ENCODE peak calls at places on chromosomes 7 and 10, in ten cellular contexts. I is AG04450, G is adrenal gland, F is ovary, A is HCT116, L is psoas muscle, R is pancreas, M is testis, Q is A549, J is upper lobe of right lung. Y is an unnamed sample.

GRCh38 chr10:71980181-71981023 is 16.2 kb downstream of the CHST3 start:
- DNase-seq in I (no peak), G (peak; percentile 75), F (peak; percentile 19), A (no peak), L (no peak), R (no peak), M (no peak), Q (no peak), J (no peak), Y (no peak)

GRCh38 chr10:28332699-28333098 is 29.8 kb upstream of the MPP7 start:
- DNase-seq in I (no peak), G (no peak), F (no peak), A (no peak), L (no peak), R (no peak), M (no peak), Q (no peak), J (no peak), Y (no peak)

GRCh38 chr10:70378122-70378521 is 4.3 kb downstream of the LRRC20 start:
- DNase-seq in I (peak; percentile 90), G (no peak), F (no peak), A (peak; percentile 88), L (peak; percentile 46), R (no peak), M (no peak), Q (peak; percentile 81), J (no peak), Y (peak; percentile 90)

GRCh38 chr10:87054373-87055295 is 34.5 kb downstream of the FAM25A start:
- DNase-seq in I (peak; percentile 39), G (no peak), F (no peak), A (no peak), L (no peak), R (no peak), M (no peak), Q (no peak), J (no peak), Y (no peak)

GRCh38 chr10:131652416-131652815 is 248.4 kb upstream of the PPP2R2D start:
- DNase-seq in I (no peak), G (no peak), F (no peak), A (no peak), L (no peak), R (no peak), M (peak; percentile 12), Q (no peak), J (peak; percentile 58), Y (no peak)

GRCh38 chr10:120392245-120392644 is 64.8 kb upstream of the PLPP4 start:
- DNase-seq in I (no peak), G (no peak), F (no peak), A (no peak), L (no peak), R (no peak), M (no peak), Q (no peak), J (no peak), Y (no peak)

GRCh38 chr10:70234668-70235447 is 1.6 kb upstream of the PPA1 start:
- DNase-seq in I (peak; percentile 30), G (peak; percentile 73), F (peak; percentile 63), A (no peak), L (peak; percentile 33), R (no peak), M (peak; percentile 71), Q (no peak), J (no peak), Y (no peak)

GRCh38 chr10:6151087-6151977 is 51.4 kb upstream of the PFKFB3 start:
- DNase-seq in I (no peak), G (peak; percentile 86), F (no peak), A (no peak), L (peak; percentile 45), R (peak; percentile 64), M (peak; percentile 80), Q (peak; percentile 66), J (peak; percentile 76), Y (no peak)

GRCh38 chr7:142909921-142910521 is 23.5 kb downstream of the TRPV5 start:
- DNase-seq in I (no peak), G (no peak), F (no peak), A (no peak), L (no peak), R (no peak), M (no peak), Q (no peak), J (no peak), Y (no peak)

GRCh38 chr10:125146791-125147604 is 13.4 kb downstream of the CTBP2 start:
- DNase-seq in I (no peak), G (no peak), F (no peak), A (no peak), L (no peak), R (no peak), M (no peak), Q (peak; percentile 70), J (no peak), Y (peak; percentile 56)

GRCh38 chr7:12770227-12770975 is 83.0 kb downstream of the ARL4A start:
- DNase-seq in I (no peak), G (peak; percentile 52), F (no peak), A (no peak), L (no peak), R (peak; percentile 43), M (peak; percentile 26), Q (peak; percentile 36), J (no peak), Y (peak; percentile 11)

GRCh38 chr10:91251430-91252056 is 31.1 kb downstream of the PCGF5 start:
- DNase-seq in I (no peak), G (peak; percentile 81), F (peak; percentile 41), A (peak; percentile 6), L (peak; percentile 18), R (no peak), M (peak; percentile 71), Q (peak; percentile 56), J (no peak), Y (peak; percentile 58)

GRCh38 chr7:2893411-2893861 is 49.3 kb upstream of the GNA12 start:
- DNase-seq in I (no peak), G (no peak), F (no peak), A (no peak), L (no peak), R (no peak), M (no peak), Q (no peak), J (no peak), Y (no peak)

GRCh38 chr10:87844837-87845623 is 18.3 kb downstream of the KLLN start:
- DNase-seq in I (no peak), G (no peak), F (no peak), A (no peak), L (no peak), R (no peak), M (no peak), Q (peak; percentile 76), J (no peak), Y (no peak)

GRCh38 chr10:58028597-58029366 is 238.9 kb downstream of the IPMK start:
- DNase-seq in I (peak; percentile 70), G (no peak), F (no peak), A (no peak), L (no peak), R (no peak), M (no peak), Q (peak; percentile 16), J (no peak), Y (peak; percentile 26)

GRCh38 chr10:30493609-30494530 is 59.9 kb downstream of the MAP3K8 start:
- DNase-seq in I (no peak), G (peak; percentile 96), F (no peak), A (no peak), L (peak; percentile 61), R (peak; percentile 59), M (peak; percentile 30), Q (peak; percentile 38), J (peak; percentile 73), Y (no peak)

GRCh38 chr10:117214401-117214800 is 17.1 kb downstream of the KCNK18 start:
- DNase-seq in I (no peak), G (no peak), F (no peak), A (no peak), L (no peak), R (no peak), M (no peak), Q (peak; percentile 44), J (no peak), Y (peak; percentile 72)
- H3K27ac ChIP-seq in I (no peak overlapping the region), G (no peak overlapping the region), F (no peak overlapping the region), A (no peak overlapping the region), L (no peak overlapping the region), R (no peak overlapping the region), M (no peak overlapping the region), Q (no peak overlapping the region), J (no peak overlapping the region), Y (no peak overlapping the region)

GRCh38 chr7:99036531-99037175 is 107.3 kb downstream of the SMURF1 start:
- DNase-seq in I (no peak), G (peak; percentile 67), F (no peak), A (no peak), L (peak; percentile 50), R (no peak), M (peak; percentile 61), Q (peak; percentile 50), J (no peak), Y (no peak)
- TF ChIP-seq CTCF in I (peak; percentile 34), G (peak; percentile 33), F (no peak), A (no peak), L (peak; percentile 29), R (no peak), M (peak; percentile 47), Q (peak; percentile 33), J (peak; percentile 25), Y (no peak)

GRCh38 chr7:36496576-36496975 is 106.9 kb downstream of the ANLN start:
- DNase-seq in I (no peak), G (no peak), F (no peak), A (no peak), L (no peak), R (no peak), M (no peak), Q (no peak), J (no peak), Y (no peak)

GRCh38 chr7:36497775-36498174 is 108.1 kb downstream of the ANLN start:
- DNase-seq in I (no peak), G (no peak), F (no peak), A (no peak), L (no peak), R (no peak), M (no peak), Q (no peak), J (no peak), Y (no peak)
- H3K27ac ChIP-seq in I (no peak overlapping the region), G (no peak overlapping the region), F (no peak overlapping the region), A (no peak overlapping the region), L (no peak overlapping the region), R (no peak overlapping the region), M (no peak overlapping the region), Q (no peak overlapping the region), J (no peak overlapping the region), Y (peak overlapping the region; percentile 75)

DNA sequence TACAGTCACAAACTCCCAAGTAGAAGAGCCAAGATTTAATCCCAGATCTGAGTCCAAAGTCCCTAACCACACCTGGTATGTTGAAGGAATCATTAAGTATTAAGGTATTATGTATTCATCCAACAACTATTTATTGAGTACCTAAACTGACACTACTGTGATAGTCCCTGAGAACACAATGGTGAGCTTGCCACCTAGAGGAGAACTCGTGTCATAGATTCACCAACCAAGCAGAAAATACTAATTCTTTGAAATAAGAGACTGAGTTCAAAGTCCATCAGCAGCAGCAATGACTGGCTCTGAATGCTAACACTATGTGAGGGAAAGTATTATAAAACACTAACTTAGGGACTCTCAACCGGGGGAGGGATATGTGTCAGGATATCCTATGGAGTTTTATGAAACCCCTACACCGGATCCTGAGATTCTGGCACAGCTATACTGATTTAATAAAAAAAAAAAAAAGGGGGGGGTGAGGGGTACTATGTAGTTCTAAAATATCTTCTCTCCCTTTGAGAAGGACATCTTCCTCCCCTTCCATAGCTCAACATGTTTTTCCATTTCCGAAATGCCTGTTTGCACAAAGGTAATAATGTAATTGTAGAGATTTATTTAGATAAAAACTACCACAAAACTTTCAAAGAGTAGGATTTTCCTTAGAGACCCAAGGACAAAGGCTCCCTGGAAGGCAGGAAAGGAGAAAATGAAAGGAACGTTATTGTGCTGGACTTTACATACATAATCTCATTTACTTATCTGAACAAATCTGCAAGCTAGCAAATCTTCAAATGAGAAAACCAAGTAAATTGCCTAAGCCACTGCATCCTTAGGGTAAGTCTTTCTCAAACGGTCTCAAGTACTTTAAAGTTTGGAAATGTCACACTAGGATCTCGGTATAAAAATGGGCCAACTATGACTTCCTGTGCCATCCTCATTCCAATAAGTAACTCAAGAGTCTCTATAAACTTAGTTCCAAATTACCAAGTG is 1.5 kb downstream of the NCOA4 start:
- DNase-seq in I (peak; percentile 51), G (no peak), F (no peak), A (peak; percentile 71), L (no peak), R (peak; percentile 40), M (no peak), Q (peak; percentile 80), J (no peak), Y (peak; percentile 62)
- TF ChIP-seq CTCF in I (peak; percentile 75), G (peak; percentile 67), F (peak; percentile 13), A (peak; percentile 65), L (peak; percentile 67), R (peak; percentile 41), M (peak; percentile 59), Q (peak; percentile 73), J (peak; percentile 67), Y (peak; percentile 71)